ENCODE peak calls at places on chromosomes 3 and 15, in five cellular contexts. One of them, this sample, is unnamed.

GRCh38 chr3:148930785-148931184 is 60.6 kb upstream of the GYG1 start:
- DNase-seq in GM20000: no peak
- DNase-seq in GF-D8: no peak
- DNase-seq in heart left ventricle: no peak
- DNase-seq in body of pancreas: no peak
- DNase-seq in this sample: no peak

GRCh38 chr3:163809540-163809993 is 1268.7 kb downstream of the SI start:
- DNase-seq in heart left ventricle: no peak
- DNase-seq in GM20000: peak
- DNase-seq in GF-D8: no peak
- DNase-seq in body of pancreas: no peak
- DNase-seq in this sample: peak

GRCh38 chr15:83105450-83105849 is 2.0 kb upstream of the TM6SF1 start:
- DNase-seq in body of pancreas: no peak
- DNase-seq in GF-D8: no peak
- DNase-seq in GM20000: no peak
- DNase-seq in heart left ventricle: no peak
- DNase-seq in this sample: no peak

GRCh38 chr3:140585828-140586227 is 92.0 kb upstream of the TRIM42 start:
- DNase-seq in GF-D8: no peak
- DNase-seq in GM20000: no peak
- DNase-seq in body of pancreas: no peak
- DNase-seq in heart left ventricle: no peak
- DNase-seq in this sample: no peak

GRCh38 chr3:55481067-55481917 is 5.8 kb downstream of the WNT5A start:
- DNase-seq in body of pancreas: peak
- DNase-seq in GF-D8: no peak
- DNase-seq in GM20000: no peak
- DNase-seq in heart left ventricle: no peak
- DNase-seq in this sample: no peak

GRCh38 chr15:91021516-91022074 is 799 bp downstream of the VPS33B start:
- DNase-seq in GM20000: no peak
- DNase-seq in body of pancreas: no peak
- DNase-seq in heart left ventricle: no peak
- DNase-seq in GF-D8: no peak
- DNase-seq in this sample: no peak

GRCh38 chr3:52317601-52318000 is 1.5 kb downstream of the DNAH1 start:
- DNase-seq in GF-D8: no peak
- DNase-seq in body of pancreas: peak
- DNase-seq in GM20000: peak
- DNase-seq in heart left ventricle: peak
- DNase-seq in this sample: no peak

GRCh38 chr15:70522323-70522966 is 240.9 kb downstream of the UACA start:
- DNase-seq in body of pancreas: no peak
- DNase-seq in GF-D8: no peak
- DNase-seq in GM20000: no peak
- DNase-seq in heart left ventricle: no peak
- DNase-seq in this sample: no peak

GRCh38 chr3:42804113-42804830 is at the start of gene HIGD1A:
- DNase-seq in body of pancreas: peak
- DNase-seq in GM20000: peak
- DNase-seq in GF-D8: peak
- DNase-seq in heart left ventricle: peak
- DNase-seq in this sample: peak

GRCh38 chr3:126418256-126418530 is 23.5 kb downstream of the CFAP100 start:
- DNase-seq in GF-D8: no peak
- DNase-seq in heart left ventricle: no peak
- DNase-seq in GM20000: no peak
- DNase-seq in body of pancreas: no peak
- DNase-seq in this sample: no peak

GRCh38 chr3:173135059-173135458 is 6.0 kb downstream of the SPATA16 start:
- DNase-seq in body of pancreas: no peak
- DNase-seq in heart left ventricle: no peak
- DNase-seq in GM20000: no peak
- DNase-seq in GF-D8: no peak
- DNase-seq in this sample: no peak

GRCh38 chr3:10173926-10174435 is 9.3 kb downstream of the IRAK2 start:
- DNase-seq in heart left ventricle: peak
- DNase-seq in body of pancreas: peak
- DNase-seq in GF-D8: no peak
- DNase-seq in GM20000: no peak
- DNase-seq in this sample: no peak

GRCh38 chr15:76196286-76196948 is 114.9 kb downstream of the ETFA start:
- DNase-seq in GM20000: no peak
- DNase-seq in heart left ventricle: peak
- DNase-seq in body of pancreas: peak
- DNase-seq in GF-D8: no peak
- DNase-seq in this sample: no peak

GRCh38 chr3:66472313-66473134 is 28.3 kb downstream of the LRIG1 start:
- DNase-seq in body of pancreas: no peak
- DNase-seq in heart left ventricle: no peak
- DNase-seq in GF-D8: no peak
- DNase-seq in GM20000: peak
- DNase-seq in this sample: peak

GRCh38 chr15:88476635-88477038 is 9.1 kb downstream of the MRPS11 start:
- DNase-seq in body of pancreas: peak
- DNase-seq in heart left ventricle: peak
- DNase-seq in GM20000: peak
- DNase-seq in GF-D8: no peak
- DNase-seq in this sample: no peak

GRCh38 chr3:70277304-70277703 is 35.1 kb downstream of the MDFIC2 start:
- DNase-seq in GF-D8: no peak
- DNase-seq in body of pancreas: no peak
- DNase-seq in GM20000: no peak
- DNase-seq in heart left ventricle: no peak
- DNase-seq in this sample: no peak

GRCh38 chr3:171811059-171811912 is 1.0 kb upstream of the PLD1 start:
- DNase-seq in GM20000: no peak
- DNase-seq in body of pancreas: no peak
- DNase-seq in heart left ventricle: no peak
- DNase-seq in GF-D8: peak
- DNase-seq in this sample: no peak

GRCh38 chr15:65374334-65374733 is 3.5 kb downstream of the IGDCC3 start:
- DNase-seq in GF-D8: no peak
- DNase-seq in body of pancreas: no peak
- DNase-seq in heart left ventricle: no peak
- DNase-seq in GM20000: no peak
- DNase-seq in this sample: no peak

GRCh38 chr15:52139599-52140462 is 27.3 kb upstream of the BCL2L10 start:
- DNase-seq in GM20000: peak
- DNase-seq in GF-D8: peak
- DNase-seq in body of pancreas: peak
- DNase-seq in heart left ventricle: peak
- DNase-seq in this sample: peak

GRCh38 chr3:179713643-179714090 is 60.8 kb downstream of the USP13 start:
- DNase-seq in heart left ventricle: no peak
- DNase-seq in body of pancreas: no peak
- DNase-seq in GF-D8: no peak
- DNase-seq in GM20000: no peak
- DNase-seq in this sample: no peak

GRCh38 chr3:185439745-185440466 is 58.9 kb downstream of the TMEM41A start:
- DNase-seq in heart left ventricle: no peak
- DNase-seq in body of pancreas: no peak
- DNase-seq in GF-D8: no peak
- DNase-seq in GM20000: no peak
- DNase-seq in this sample: no peak

GRCh38 chr3:149765762-149766334 is 13.6 kb upstream of the COMMD2 start:
- DNase-seq in body of pancreas: no peak
- DNase-seq in GF-D8: no peak
- DNase-seq in heart left ventricle: no peak
- DNase-seq in GM20000: no peak
- DNase-seq in this sample: no peak

This sample was measured in GM12878.